ENCODE peak calls at places on chromosomes 3 and 15, in eight cellular contexts. U is aorta; G is fibroblast of lung; P is CD4-positive, CD25-positive, alpha-beta regulatory T cell; A is breast epithelium; O is pancreas; K is GM23248; Z is bronchial epithelial cell. R is an unnamed sample.

GRCh38 chr15:49747340-49747739 is 126.5 kb downstream of the DTWD1 start:
- DNase-seq in O (no peak), Z (no peak), G (no peak), U (no peak), K (no peak), P (no peak), A (no peak), R (no peak)

GRCh38 chr15:70023769-70024491 is 73.8 kb downstream of the TLE3 start:
- DNase-seq in P (no peak), U (no peak), Z (peak; percentile 54), A (peak; percentile 88), K (peak; percentile 89), G (peak; percentile 70), O (no peak), R (peak; percentile 61)

GRCh38 chr15:48334260-48334659 is 3.0 kb downstream of the DUT start:
- DNase-seq in O (no peak), A (no peak), G (no peak), P (no peak), U (no peak), Z (no peak), K (no peak), R (no peak)

GRCh38 chr3:24829632-24830229 is 335.1 kb upstream of the THRB start:
- DNase-seq in G (no peak), A (no peak), P (no peak), K (peak; percentile 12), U (peak; percentile 73), O (peak; percentile 72), Z (no peak), R (peak; percentile 2)

GRCh38 chr3:52471371-52472238 is 16.2 kb downstream of the NISCH start:
- DNase-seq in A (peak; percentile 49), O (peak; percentile 80), G (no peak), P (no peak), Z (peak; percentile 74), K (peak; percentile 69), U (peak; percentile 90), R (no peak)

GRCh38 chr15:53072077-53072476 is 281.9 kb upstream of the ONECUT1 start:
- DNase-seq in G (peak; percentile 63), K (peak; percentile 23), Z (peak; percentile 87), A (peak; percentile 17), P (no peak), O (peak; percentile 95), U (no peak), R (peak; percentile 18)

GRCh38 chr15:44308415-44308814 is 19.9 kb downstream of the GOLM2 start:
- DNase-seq in U (no peak), P (no peak), K (no peak), O (no peak), A (no peak), G (no peak), Z (no peak), R (no peak)

GRCh38 chr3:172315401-172316091 is 132.7 kb downstream of the GHSR start:
- DNase-seq in G (peak; percentile 81), K (peak; percentile 73), Z (peak; percentile 56), O (no peak), P (no peak), A (no peak), U (no peak), R (no peak)

GRCh38 chr15:64813075-64813474 is 12.4 kb downstream of the PIF1 start:
- DNase-seq in U (no peak), O (no peak), A (no peak), K (peak; percentile 11), Z (no peak), P (no peak), G (peak; percentile 29), R (no peak)

GRCh38 chr15:47194718-47195117 is 522.6 kb upstream of the SEMA6D start:
- DNase-seq in G (peak; percentile 18), U (no peak), O (no peak), A (no peak), Z (peak; percentile 44), P (no peak), K (peak; percentile 39), R (no peak)

GRCh38 chr3:194156095-194156494 is 20.1 kb downstream of the HES1 start:
- DNase-seq in U (no peak), P (no peak), O (no peak), Z (no peak), G (no peak), K (no peak), A (no peak), R (no peak)

GRCh38 chr15:68764090-68764489 is 56.6 kb downstream of the ANP32A start:
- DNase-seq in A (no peak), K (peak; percentile 6), P (no peak), U (no peak), Z (no peak), G (no peak), O (no peak), R (no peak)

GRCh38 chr15:63089260-63090043 is 32.2 kb upstream of the LACTB start:
- DNase-seq in G (peak; percentile 96), A (no peak), O (no peak), Z (peak; percentile 47), K (peak; percentile 96), U (no peak), P (no peak), R (peak; percentile 81)

GRCh38 chr15:95603802-95604201 is 726.7 kb upstream of the NR2F2 start:
- DNase-seq in O (no peak), G (no peak), U (no peak), P (no peak), A (no peak), K (no peak), Z (no peak), R (no peak)

GRCh38 chr3:62375655-62376054 is 2.3 kb upstream of the FEZF2 start:
- DNase-seq in U (no peak), G (no peak), Z (no peak), P (no peak), K (no peak), A (no peak), O (no peak), R (no peak)
- H3K27me3 ChIP-seq in U (no peaks in the 10 kb centered on the region), G (peaks cover 91% of the 10 kb centered on the region), Z (peaks cover 79% of the 10 kb centered on the region), P (peaks cover 39% of the 10 kb centered on the region), K (peaks cover 99% of the 10 kb centered on the region), A (no peaks in the 10 kb centered on the region), O (peaks cover 20% of the 10 kb centered on the region), R (peaks cover 57% of the 10 kb centered on the region)

DNA sequence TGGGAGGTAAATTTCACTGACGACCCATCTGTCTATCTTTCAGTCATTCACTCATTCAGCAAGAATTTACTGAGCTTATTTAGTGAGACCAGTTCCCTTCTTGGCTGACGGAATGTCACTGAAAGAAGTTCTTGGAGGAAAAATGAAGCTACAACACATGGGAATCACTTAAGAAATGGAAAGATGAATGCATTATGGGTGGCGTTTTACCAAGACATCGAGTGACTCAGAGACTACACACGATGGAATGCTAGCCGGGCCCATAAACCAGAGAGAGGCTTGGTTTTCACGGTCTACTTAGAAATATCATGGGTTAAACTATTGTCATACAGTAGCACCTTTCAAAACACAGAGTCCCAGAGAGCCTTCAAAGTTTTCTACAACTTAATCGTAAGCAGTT is 215.3 kb downstream of the PDZRN3 start:
- DNase-seq in U (no peak), A (no peak), O (no peak), G (peak; percentile 89), K (peak; percentile 93), Z (no peak), P (no peak), R (no peak)
- H3K27me3 ChIP-seq in U (no peaks in the 10 kb centered on the region), A (no peaks in the 10 kb centered on the region), O (no peaks in the 10 kb centered on the region), G (no peaks in the 10 kb centered on the region), K (no peaks in the 10 kb centered on the region), Z (no peaks in the 10 kb centered on the region), P (no peaks in the 10 kb centered on the region), R (no peaks in the 10 kb centered on the region)

GRCh38 chr15:73440571-73440970 is 2.4 kb upstream of the REC114 start:
- DNase-seq in U (no peak), A (no peak), G (no peak), O (no peak), K (no peak), Z (no peak), P (no peak), R (no peak)

GRCh38 chr15:73442436-73442835 is 528 bp upstream of the REC114 start:
- DNase-seq in O (no peak), G (no peak), P (no peak), U (no peak), Z (no peak), K (no peak), A (no peak), R (no peak)

GRCh38 chr15:73442968-73443367 is at the start of gene REC114:
- DNase-seq in Z (no peak), P (no peak), O (no peak), A (no peak), G (no peak), U (peak; percentile 65), K (no peak), R (no peak)

GRCh38 chr15:73437541-73438109 is 5.3 kb upstream of the REC114 start:
- DNase-seq in O (no peak), K (no peak), U (no peak), P (no peak), G (no peak), A (no peak), Z (no peak), R (no peak)

GRCh38 chr15:73438651-73439050 is 4.3 kb upstream of the REC114 start:
- DNase-seq in O (no peak), K (no peak), Z (no peak), P (no peak), U (no peak), G (no peak), A (no peak), R (no peak)
- H3K27me3 ChIP-seq in O (no peaks in the 10 kb centered on the region), K (peaks cover 52% of the 10 kb centered on the region), Z (no peaks in the 10 kb centered on the region), P (no peaks in the 10 kb centered on the region), U (no peaks in the 10 kb centered on the region), G (no peaks in the 10 kb centered on the region), A (no peaks in the 10 kb centered on the region), R (peaks cover 23% of the 10 kb centered on the region)

GRCh38 chr3:181716916-181717315 is 5.2 kb downstream of the SOX2 start:
- DNase-seq in O (no peak), P (no peak), Z (peak; percentile 33), A (no peak), K (no peak), U (no peak), G (peak; percentile 56), R (no peak)

GRCh38 chr3:181717505-181717904 is 5.8 kb downstream of the SOX2 start:
- DNase-seq in G (no peak), K (no peak), O (no peak), A (no peak), P (no peak), U (no peak), Z (peak; percentile 41), R (no peak)

GRCh38 chr3:181713673-181714270 is 2.0 kb downstream of the SOX2 start:
- DNase-seq in Z (peak; percentile 33), G (no peak), A (no peak), P (no peak), O (no peak), U (no peak), K (no peak), R (no peak)

GRCh38 chr3:181713300-181713647 is 1.5 kb downstream of the SOX2 start:
- DNase-seq in G (no peak), U (no peak), O (no peak), P (no peak), A (no peak), Z (no peak), K (no peak), R (no peak)

DNA sequence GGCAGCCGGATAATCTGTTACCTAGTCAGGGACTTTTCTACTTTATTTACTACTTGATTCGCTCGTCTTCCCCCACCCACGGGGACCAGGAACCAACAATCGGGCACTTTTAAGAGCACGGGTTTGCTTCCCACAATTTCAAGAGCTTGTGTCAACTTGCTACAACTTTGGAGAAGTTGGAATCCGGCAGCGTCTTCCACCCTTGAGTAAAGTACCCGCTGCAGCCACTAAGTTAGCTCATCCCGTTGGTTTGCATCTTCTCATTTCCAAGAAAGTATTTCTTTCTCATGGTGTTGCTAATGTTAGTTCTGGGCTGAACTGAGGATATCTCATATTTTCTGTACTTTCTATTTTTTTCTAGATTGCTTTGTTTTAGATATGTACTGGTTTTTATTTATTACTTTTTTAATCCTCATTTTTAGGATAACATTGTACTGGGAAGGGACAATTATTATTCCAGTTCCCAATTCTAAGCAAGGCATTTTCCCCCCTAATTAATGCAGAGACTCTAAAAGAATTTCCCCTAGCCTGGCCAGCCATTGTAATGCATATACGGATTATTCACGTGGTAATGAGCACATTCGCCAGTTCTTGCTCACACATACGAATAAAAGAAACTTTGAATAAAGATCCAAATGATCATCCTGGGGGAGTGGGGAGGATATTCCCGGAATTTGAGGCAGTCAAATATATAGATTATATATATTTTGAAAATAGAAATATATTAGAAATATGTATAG is 4.0 kb downstream of the SOX2 start:
- DNase-seq in P (no peak), A (no peak), O (no peak), U (no peak), K (no peak), G (peak; percentile 74), Z (peak; percentile 72), R (peak; percentile 73)
- H3K27me3 ChIP-seq in P (peaks cover 58% of the 10 kb centered on the region), A (peaks cover 23% of the 10 kb centered on the region), O (peaks cover 56% of the 10 kb centered on the region), U (no peaks in the 10 kb centered on the region), K (peaks cover 95% of the 10 kb centered on the region), G (peaks cover 43% of the 10 kb centered on the region), Z (no peaks in the 10 kb centered on the region), R (no peaks in the 10 kb centered on the region)